ENCODE peak calls at places on chromosomes 5 and 9, in four cellular contexts. One of them, this sample, is unnamed.

GRCh38 chr5:107669543-107670027 is 1.2 kb downstream of the EFNA5 start:
- DNase-seq in ovary: peak; percentile 43
- DNase-seq in tibial artery: peak; percentile 25
- DNase-seq in left ventricle myocardium inferior: peak; percentile 46
- DNase-seq in this sample: peak; percentile 49

GRCh38 chr5:157215143-157215825 is 34.6 kb downstream of the ITK start:
- DNase-seq in ovary: no peak
- DNase-seq in tibial artery: no peak
- DNase-seq in left ventricle myocardium inferior: no peak
- DNase-seq in this sample: no peak

GRCh38 chr9:94097788-94098413 is 13.6 kb downstream of the PTPDC1 start:
- DNase-seq in ovary: no peak
- DNase-seq in tibial artery: no peak
- DNase-seq in left ventricle myocardium inferior: no peak
- DNase-seq in this sample: no peak

GRCh38 chr9:96136992-96137665 is 164.8 kb downstream of the HSD17B3 start:
- DNase-seq in ovary: peak; percentile 39
- DNase-seq in tibial artery: peak; percentile 70
- DNase-seq in left ventricle myocardium inferior: no peak
- DNase-seq in this sample: no peak

GRCh38 chr9:78296208-78296892 is 575 bp upstream of the PSAT1 start:
- DNase-seq in ovary: peak; percentile 60
- DNase-seq in tibial artery: no peak
- DNase-seq in left ventricle myocardium inferior: peak; percentile 37
- DNase-seq in this sample: peak; percentile 9

GRCh38 chr5:150648294-150649107 is 8.0 kb downstream of the SYNPO start:
- DNase-seq in ovary: peak; percentile 43
- DNase-seq in tibial artery: no peak
- DNase-seq in left ventricle myocardium inferior: no peak
- DNase-seq in this sample: no peak

GRCh38 chr9:133457233-133457632 is 2.5 kb upstream of the CACFD1 start:
- DNase-seq in ovary: no peak
- DNase-seq in tibial artery: no peak
- DNase-seq in left ventricle myocardium inferior: no peak
- DNase-seq in this sample: no peak

GRCh38 chr9:133351908-133352634 is 4.1 kb downstream of the RPL7A start:
- DNase-seq in ovary: no peak
- DNase-seq in tibial artery: no peak
- DNase-seq in left ventricle myocardium inferior: no peak
- DNase-seq in this sample: no peak

GRCh38 chr9:127801955-127802575 is 617 bp upstream of the FPGS start:
- DNase-seq in ovary: peak; percentile 58
- DNase-seq in tibial artery: peak; percentile 54
- DNase-seq in left ventricle myocardium inferior: no peak
- DNase-seq in this sample: no peak

GRCh38 chr9:134966697-134967546 is 49.2 kb upstream of the FCN1 start:
- DNase-seq in ovary: no peak
- DNase-seq in tibial artery: no peak
- DNase-seq in left ventricle myocardium inferior: no peak
- DNase-seq in this sample: no peak

GRCh38 chr5:140833993-140834392 is at the start of gene PCDHA7:
- DNase-seq in ovary: no peak
- DNase-seq in tibial artery: no peak
- DNase-seq in left ventricle myocardium inferior: no peak
- DNase-seq in this sample: no peak
- TF ChIP-seq CTCF in ovary: no peak
- TF ChIP-seq CTCF in tibial artery: no peak
- TF ChIP-seq CTCF in left ventricle myocardium inferior: no peak
- TF ChIP-seq CTCF in this sample: no peak

DNA sequence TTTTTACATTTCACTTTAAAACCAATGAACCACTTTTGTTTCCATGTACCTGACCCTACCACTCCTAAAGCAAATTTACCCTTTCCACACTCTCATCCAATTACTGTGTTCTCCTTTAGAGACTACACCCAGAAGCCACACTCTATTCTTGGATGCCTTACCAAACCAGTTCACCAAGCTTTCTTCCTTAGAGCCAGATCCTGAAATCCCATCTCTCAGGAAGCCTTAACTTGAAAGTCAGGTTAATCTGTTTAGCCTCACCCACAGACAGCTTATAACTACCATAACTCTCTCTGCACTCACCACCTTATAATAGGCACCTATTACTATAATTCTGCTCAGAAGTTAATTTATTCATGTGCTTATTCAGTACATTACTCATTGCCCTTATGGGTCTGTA is 4.3 kb downstream of the CSNK1A1 start:
- DNase-seq in ovary: no peak
- DNase-seq in tibial artery: no peak
- DNase-seq in left ventricle myocardium inferior: no peak
- DNase-seq in this sample: no peak
- H3K4me1 ChIP-seq in ovary: peaks cover 19% of the 10 kb centered on the region
- H3K4me1 ChIP-seq in tibial artery: peaks cover 29% of the 10 kb centered on the region
- H3K4me1 ChIP-seq in left ventricle myocardium inferior: peaks cover 93% of the 10 kb centered on the region
- H3K4me1 ChIP-seq in this sample: peaks cover 74% of the 10 kb centered on the region

GRCh38 chr5:39209924-39210323 is 9.4 kb downstream of the FYB1 start:
- DNase-seq in ovary: no peak
- DNase-seq in tibial artery: no peak
- DNase-seq in left ventricle myocardium inferior: no peak
- DNase-seq in this sample: peak; percentile 19

GRCh38 chr5:39208471-39208870 is 10.9 kb downstream of the FYB1 start:
- DNase-seq in ovary: no peak
- DNase-seq in tibial artery: no peak
- DNase-seq in left ventricle myocardium inferior: no peak
- DNase-seq in this sample: no peak

GRCh38 chr5:39206630-39207319 is 12.6 kb downstream of the FYB1 start:
- DNase-seq in ovary: no peak
- DNase-seq in tibial artery: no peak
- DNase-seq in left ventricle myocardium inferior: no peak
- DNase-seq in this sample: no peak

GRCh38 chr5:39205550-39205949 is 13.8 kb downstream of the FYB1 start:
- DNase-seq in ovary: no peak
- DNase-seq in tibial artery: no peak
- DNase-seq in left ventricle myocardium inferior: no peak
- DNase-seq in this sample: no peak

DNA sequence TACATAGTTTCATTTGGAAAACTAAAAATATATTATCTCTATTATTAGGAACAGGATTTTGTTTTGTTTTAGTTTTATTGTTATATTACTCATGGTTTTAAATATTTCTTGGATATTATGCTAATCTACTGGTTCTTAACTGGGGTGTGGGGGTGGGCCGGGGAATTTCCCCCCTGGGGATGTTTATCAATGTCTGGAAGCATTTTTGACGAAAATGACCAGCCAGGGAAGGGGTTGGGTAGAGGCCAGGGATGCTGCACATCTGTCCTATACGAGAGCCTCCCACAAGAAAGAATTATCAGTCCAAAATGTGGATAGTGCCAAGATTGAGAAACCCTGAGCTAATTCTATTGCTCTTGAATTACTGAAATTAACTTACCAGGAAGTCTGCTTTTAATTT is 11.7 kb downstream of the FYB1 start:
- DNase-seq in ovary: no peak
- DNase-seq in tibial artery: no peak
- DNase-seq in left ventricle myocardium inferior: no peak
- DNase-seq in this sample: no peak
- H3K27ac ChIP-seq in ovary: no peak overlapping the region
- H3K27ac ChIP-seq in tibial artery: no peak overlapping the region
- H3K27ac ChIP-seq in left ventricle myocardium inferior: no peak overlapping the region
- H3K27ac ChIP-seq in this sample: no peak overlapping the region

GRCh38 chr9:116661037-116661954 is 25.8 kb upstream of the TRIM32 start:
- DNase-seq in ovary: no peak
- DNase-seq in tibial artery: no peak
- DNase-seq in left ventricle myocardium inferior: no peak
- DNase-seq in this sample: no peak
- TF ChIP-seq CTCF in ovary: peak; percentile 51
- TF ChIP-seq CTCF in tibial artery: peak; percentile 66
- TF ChIP-seq CTCF in left ventricle myocardium inferior: peak; percentile 80
- TF ChIP-seq CTCF in this sample: peak; percentile 78

DNA sequence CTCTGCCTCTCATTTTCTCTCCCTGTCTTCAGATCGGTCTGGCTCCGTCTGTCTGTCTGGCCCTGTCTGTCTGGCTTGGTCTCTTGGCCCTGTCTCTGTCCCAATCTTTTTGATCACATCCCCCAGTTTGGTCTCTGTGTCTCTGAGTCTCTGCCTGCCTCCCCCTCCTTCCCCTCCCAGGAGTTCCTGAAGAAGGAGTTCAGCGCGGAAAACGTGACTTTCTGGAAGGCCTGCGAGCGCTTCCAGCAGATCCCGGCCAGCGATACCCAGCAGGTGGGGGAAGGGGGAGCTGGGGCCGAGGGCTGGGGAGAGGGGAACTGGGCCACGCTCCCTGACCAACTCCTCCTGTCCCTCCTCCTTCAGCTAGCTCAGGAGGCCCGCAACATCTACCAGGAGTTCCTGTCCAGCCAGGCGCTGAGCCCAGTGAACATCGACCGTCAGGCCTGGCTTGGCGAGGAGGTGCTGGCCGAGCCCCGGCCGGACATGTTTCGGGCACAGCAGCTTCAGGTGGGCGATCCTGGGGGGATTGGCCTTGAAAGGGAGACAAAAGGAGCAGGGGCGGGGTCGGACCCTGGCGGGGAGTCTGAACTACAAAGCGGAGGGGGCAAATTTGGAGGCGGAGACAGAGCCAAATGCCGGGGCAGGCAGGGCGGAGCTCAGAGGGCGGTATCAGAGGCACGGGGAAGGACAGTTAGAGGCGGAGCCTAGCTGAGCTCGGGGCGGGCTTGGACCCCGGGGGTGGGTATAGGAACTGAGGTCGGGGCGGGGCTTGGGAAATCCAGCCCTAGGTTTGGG is 9.0 kb downstream of the RGS14 start:
- DNase-seq in ovary: peak; percentile 92
- DNase-seq in tibial artery: peak; percentile 86
- DNase-seq in left ventricle myocardium inferior: peak; percentile 89
- DNase-seq in this sample: peak; percentile 91
- H3K4me1 ChIP-seq in ovary: peaks cover 12% of the 10 kb centered on the region
- H3K4me1 ChIP-seq in tibial artery: peaks cover 22% of the 10 kb centered on the region
- H3K4me1 ChIP-seq in left ventricle myocardium inferior: peaks cover 56% of the 10 kb centered on the region
- H3K4me1 ChIP-seq in this sample: peaks cover 58% of the 10 kb centered on the region

GRCh38 chr9:124899845-124900244 is 37.9 kb downstream of the ARPC5L start:
- DNase-seq in ovary: no peak
- DNase-seq in tibial artery: no peak
- DNase-seq in left ventricle myocardium inferior: no peak
- DNase-seq in this sample: no peak

GRCh38 chr9:124894035-124894740 is 32.3 kb downstream of the ARPC5L start:
- DNase-seq in ovary: no peak
- DNase-seq in tibial artery: no peak
- DNase-seq in left ventricle myocardium inferior: no peak
- DNase-seq in this sample: no peak

GRCh38 chr9:124894741-124895170 is 32.8 kb downstream of the ARPC5L start:
- DNase-seq in ovary: no peak
- DNase-seq in tibial artery: no peak
- DNase-seq in left ventricle myocardium inferior: no peak
- DNase-seq in this sample: no peak

GRCh38 chr9:124897570-124898460 is 35.9 kb downstream of the ARPC5L start:
- DNase-seq in ovary: no peak
- DNase-seq in tibial artery: no peak
- DNase-seq in left ventricle myocardium inferior: no peak
- DNase-seq in this sample: no peak
- H3K27ac ChIP-seq in ovary: no peak overlapping the region
- H3K27ac ChIP-seq in tibial artery: no peak overlapping the region
- H3K27ac ChIP-seq in left ventricle myocardium inferior: no peak overlapping the region
- H3K27ac ChIP-seq in this sample: no peak overlapping the region

This sample was measured in heart right ventricle.